ENCODE peak calls at places on chromosomes 13 and 19, in nine cellular contexts. B is fibroblast of the aortic adventitia, L is heart left ventricle, T is A549, Z is tibial nerve, S is dorsolateral prefrontal cortex, F is thoracic aorta, J is foreskin fibroblast, N is bronchial epithelial cell. Y is an unnamed sample.
A peak's percentile ranks its signal among the peaks of the same experiment; 100 is the strongest.

GRCh38 chr19:53157601-53158000 is 1.3 kb downstream of the ZNF347 start:
- DNase-seq in B (peak; percentile 14), L (no peak), T (no peak), Z (no peak), S (peak; percentile 57), F (no peak), J (peak; percentile 49), N (no peak), Y (peak; percentile 21)

GRCh38 chr13:113741101-113741731 is 17.8 kb upstream of the TMEM255B start:
- DNase-seq in B (no peak), L (no peak), T (no peak), Z (no peak), S (no peak), F (no peak), J (no peak), N (no peak), Y (no peak)

GRCh38 chr13:22076658-22077057 is 405.8 kb downstream of the FGF9 start:
- DNase-seq in B (no peak), L (no peak), T (no peak), Z (no peak), S (no peak), F (no peak), J (no peak), N (no peak), Y (no peak)

GRCh38 chr13:40764587-40765403 is 6.2 kb downstream of the MRPS31 start:
- DNase-seq in B (peak; percentile 43), L (no peak), T (no peak), Z (no peak), S (no peak), F (no peak), J (peak; percentile 38), N (no peak), Y (no peak)

GRCh38 chr19:30070970-30071632 is 129.1 kb downstream of the URI1 start:
- DNase-seq in B (no peak), L (peak; percentile 47), T (no peak), Z (no peak), S (peak; percentile 86), F (no peak), J (no peak), N (no peak), Y (no peak)

GRCh38 chr19:39083599-39083982 is 577 bp upstream of the ACP7 start:
- DNase-seq in B (no peak), L (no peak), T (no peak), Z (no peak), S (peak; percentile 12), F (no peak), J (no peak), N (peak; percentile 35), Y (no peak)

GRCh38 chr19:9641810-9642209 is 20.8 kb upstream of the ZNF561 start:
- DNase-seq in B (no peak), L (no peak), T (no peak), Z (no peak), S (no peak), F (no peak), J (no peak), N (no peak), Y (no peak)

GRCh38 chr19:16041571-16042386 is 34.5 kb upstream of the TPM4 start:
- DNase-seq in B (peak; percentile 80), L (peak; percentile 80), T (peak; percentile 59), Z (peak; percentile 80), S (peak; percentile 87), F (peak; percentile 45), J (peak; percentile 92), N (peak; percentile 43), Y (peak; percentile 77)

GRCh38 chr19:27742041-27742440 is 1470.9 kb downstream of the UQCRFS1 start:
- DNase-seq in B (no peak), L (no peak), T (no peak), Z (no peak), S (no peak), F (no peak), J (no peak), N (no peak), Y (no peak)

GRCh38 chr13:29583073-29583785 is 12.3 kb downstream of the SLC7A1 start:
- DNase-seq in B (peak; percentile 37), L (no peak), T (peak; percentile 4), Z (no peak), S (no peak), F (no peak), J (peak; percentile 83), N (peak; percentile 72), Y (no peak)

GRCh38 chr19:41225238-41226052 is 6.4 kb downstream of the AXL start:
- DNase-seq in B (peak; percentile 99), L (peak; percentile 71), T (peak; percentile 100), Z (peak; percentile 78), S (no peak), F (peak; percentile 91), J (peak; percentile 99), N (peak; percentile 97), Y (peak; percentile 98)

GRCh38 chr13:52978989-52979388 is 49.6 kb upstream of the OLFM4 start:
- DNase-seq in B (no peak), L (no peak), T (no peak), Z (no peak), S (no peak), F (no peak), J (no peak), N (no peak), Y (no peak)

GRCh38 chr19:55368701-55369563 is 1.3 kb downstream of the IL11 start:
- DNase-seq in B (peak; percentile 52), L (no peak), T (peak; percentile 59), Z (no peak), S (no peak), F (no peak), J (peak; percentile 89), N (peak; percentile 50), Y (peak; percentile 61)

GRCh38 chr19:31334101-31334848 is 15.0 kb downstream of the TSHZ3 start:
- DNase-seq in B (peak; percentile 78), L (no peak), T (no peak), Z (no peak), S (no peak), F (no peak), J (peak; percentile 63), N (peak; percentile 89), Y (peak; percentile 64)

GRCh38 chr19:31337007-31337914 is 12.0 kb downstream of the TSHZ3 start:
- DNase-seq in B (no peak), L (no peak), T (no peak), Z (no peak), S (no peak), F (no peak), J (no peak), N (no peak), Y (peak; percentile 34)

GRCh38 chr19:31332096-31332495 is 17.1 kb downstream of the TSHZ3 start:
- DNase-seq in B (no peak), L (no peak), T (no peak), Z (no peak), S (no peak), F (no peak), J (peak; percentile 62), N (no peak), Y (no peak)

GRCh38 chr19:31335716-31336115 is 13.5 kb downstream of the TSHZ3 start:
- DNase-seq in B (no peak), L (no peak), T (no peak), Z (no peak), S (no peak), F (no peak), J (no peak), N (no peak), Y (no peak)

DNA sequence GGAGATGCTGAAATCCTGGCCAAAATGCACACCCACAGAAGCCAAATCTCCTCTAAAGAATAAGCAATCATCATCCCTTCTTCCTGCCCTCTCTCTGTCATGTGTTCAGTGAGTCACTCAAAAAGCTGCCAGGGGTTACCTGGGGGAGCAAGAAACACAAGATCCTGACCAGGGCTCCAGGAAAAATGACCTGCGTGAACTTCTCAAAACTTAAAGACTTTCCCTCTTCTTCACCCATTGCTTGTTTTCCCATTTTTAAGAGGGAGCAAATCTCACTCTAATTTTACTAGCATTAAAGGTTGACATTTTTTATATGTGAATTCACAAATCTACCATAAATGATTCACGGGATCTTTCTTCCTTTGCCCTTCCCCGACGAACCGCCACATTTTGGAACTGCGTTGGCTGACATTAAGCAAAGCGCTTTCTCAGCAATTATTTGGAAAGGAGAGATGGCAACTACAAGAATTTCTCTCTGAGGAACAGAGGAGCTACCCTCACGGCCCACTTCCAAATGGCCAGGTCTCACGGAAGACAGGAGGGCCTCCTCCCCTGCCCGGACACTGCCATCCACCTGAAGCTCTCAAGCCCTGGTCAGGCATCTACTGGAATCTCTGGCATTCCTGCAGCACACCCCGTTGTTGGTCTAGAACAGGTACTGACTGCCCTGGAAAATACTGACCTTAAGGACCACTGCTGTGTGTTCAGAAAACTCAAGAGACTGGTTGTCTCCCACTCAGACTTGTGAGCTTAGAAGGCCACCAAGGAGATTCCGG is 14.2 kb downstream of the TSHZ3 start:
- DNase-seq in B (no peak), L (no peak), T (no peak), Z (no peak), S (no peak), F (no peak), J (no peak), N (peak; percentile 73), Y (peak; percentile 34)
- H3K4me3 ChIP-seq in B (no peak overlapping the region), L (no peak overlapping the region), T (no peak overlapping the region), Z (no peak overlapping the region), S (no peak overlapping the region), F (no peak overlapping the region), J (no peak overlapping the region), N (no peak overlapping the region), Y (no peak overlapping the region)

GRCh38 chr19:54172764-54173699 is at the start of gene TMC4:
- DNase-seq in B (peak; percentile 42), L (peak; percentile 55), T (peak; percentile 45), Z (no peak), S (no peak), F (no peak), J (no peak), N (peak; percentile 80), Y (no peak)
- TF ChIP-seq CTCF in B (no peak), L (no peak), T (no peak), Z (no peak), S (no peak), F (no peak), J (no peak), N (peak; percentile 71), Y (no peak)

DNA sequence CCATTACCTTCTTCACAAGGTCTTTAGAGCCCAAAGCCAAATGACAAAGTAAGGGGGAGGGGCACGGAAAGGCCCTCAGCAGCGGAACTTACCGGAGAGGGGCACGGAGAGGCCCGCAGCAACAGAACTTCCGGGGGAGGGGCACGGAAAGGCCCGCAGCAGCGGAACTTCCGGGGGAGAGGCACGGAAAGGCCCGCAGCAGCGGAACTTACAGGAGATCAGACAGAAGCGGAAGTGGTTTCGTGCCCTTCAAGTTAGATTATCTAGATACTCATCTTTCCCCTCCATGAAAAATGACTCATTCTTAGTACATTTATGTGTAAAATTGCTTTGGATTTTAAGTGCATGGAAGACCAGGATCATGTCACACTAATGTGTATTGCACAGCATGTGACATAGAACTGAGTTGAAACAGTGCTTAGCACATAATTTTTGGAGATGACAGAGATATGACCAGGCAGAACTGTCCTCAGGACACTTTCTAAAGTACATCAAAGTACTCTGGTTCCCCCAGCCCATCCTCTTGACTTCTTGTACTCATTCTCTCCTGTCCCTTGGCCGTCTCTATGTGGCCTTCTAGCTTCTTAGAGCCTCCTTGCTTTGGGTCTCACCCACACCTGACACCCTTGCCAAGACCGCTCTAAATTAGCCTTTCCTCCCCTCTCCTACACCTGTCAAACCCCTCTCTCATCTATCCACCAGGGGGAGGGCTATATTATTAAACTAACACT is 25.7 kb upstream of the TPTE2 start:
- DNase-seq in B (no peak), L (peak; percentile 30), T (no peak), Z (no peak), S (no peak), F (no peak), J (peak; percentile 52), N (no peak), Y (no peak)
- H3K4me3 ChIP-seq in B (no peak overlapping the region), L (no peak overlapping the region), T (no peak overlapping the region), Z (no peak overlapping the region), S (no peak overlapping the region), F (peak overlapping the region; percentile 37), J (peak overlapping the region; percentile 22), N (no peak overlapping the region), Y (no peak overlapping the region)

GRCh38 chr13:96967248-96967745 is 27.0 kb downstream of the OXGR1 start:
- DNase-seq in B (peak; percentile 24), L (no peak), T (peak; percentile 8), Z (no peak), S (no peak), F (no peak), J (no peak), N (no peak), Y (no peak)
- TF ChIP-seq CTCF in B (no peak), L (peak; percentile 13), T (peak; percentile 8), Z (no peak), S (no peak), F (no peak), J (no peak), N (no peak), Y (no peak)